ENCODE peak calls at places on chromosomes 13 and 19, in nine cellular contexts. One of them, this sample, is unnamed.

GRCh38 chr13:51066091-51066831 is 44.8 kb downstream of the C13orf42 start:
- DNase-seq in dorsolateral prefrontal cortex: no peak
- DNase-seq in brain microvascular endothelial cell: peak
- DNase-seq in lower leg skin: no peak
- DNase-seq in A549: no peak
- DNase-seq in breast epithelium: no peak
- DNase-seq in colonic mucosa: no peak
- DNase-seq in transverse colon: no peak
- DNase-seq in psoas muscle: no peak
- DNase-seq in this sample: peak

GRCh38 chr19:57105976-57106610 is 13.7 kb upstream of the USP29 start:
- DNase-seq in dorsolateral prefrontal cortex: no peak
- DNase-seq in brain microvascular endothelial cell: no peak
- DNase-seq in lower leg skin: peak
- DNase-seq in A549: no peak
- DNase-seq in breast epithelium: no peak
- DNase-seq in colonic mucosa: no peak
- DNase-seq in transverse colon: no peak
- DNase-seq in psoas muscle: no peak
- DNase-seq in this sample: no peak

GRCh38 chr13:23956106-23956505 is 58.8 kb upstream of the C1QTNF9B start:
- DNase-seq in dorsolateral prefrontal cortex: no peak
- DNase-seq in brain microvascular endothelial cell: peak
- DNase-seq in lower leg skin: no peak
- DNase-seq in A549: no peak
- DNase-seq in breast epithelium: no peak
- DNase-seq in colonic mucosa: peak
- DNase-seq in transverse colon: peak
- DNase-seq in psoas muscle: no peak
- DNase-seq in this sample: peak

GRCh38 chr13:39810091-39810877 is 154.8 kb downstream of the COG6 start:
- DNase-seq in dorsolateral prefrontal cortex: no peak
- DNase-seq in brain microvascular endothelial cell: no peak
- DNase-seq in lower leg skin: no peak
- DNase-seq in A549: no peak
- DNase-seq in breast epithelium: no peak
- DNase-seq in colonic mucosa: no peak
- DNase-seq in transverse colon: no peak
- DNase-seq in psoas muscle: no peak
- DNase-seq in this sample: no peak

GRCh38 chr13:99321709-99322108 is 14.5 kb upstream of the GPR183 start:
- DNase-seq in dorsolateral prefrontal cortex: no peak
- DNase-seq in brain microvascular endothelial cell: no peak
- DNase-seq in lower leg skin: no peak
- DNase-seq in A549: no peak
- DNase-seq in breast epithelium: no peak
- DNase-seq in colonic mucosa: no peak
- DNase-seq in transverse colon: no peak
- DNase-seq in psoas muscle: no peak
- DNase-seq in this sample: no peak

GRCh38 chr13:53142301-53142700 is 113.7 kb downstream of the OLFM4 start:
- DNase-seq in dorsolateral prefrontal cortex: no peak
- DNase-seq in brain microvascular endothelial cell: no peak
- DNase-seq in lower leg skin: no peak
- DNase-seq in A549: no peak
- DNase-seq in breast epithelium: no peak
- DNase-seq in colonic mucosa: no peak
- DNase-seq in transverse colon: no peak
- DNase-seq in psoas muscle: no peak
- DNase-seq in this sample: no peak

GRCh38 chr13:48156466-48156865 is 61.6 kb upstream of the MED4 start:
- DNase-seq in dorsolateral prefrontal cortex: no peak
- DNase-seq in brain microvascular endothelial cell: no peak
- DNase-seq in lower leg skin: no peak
- DNase-seq in A549: no peak
- DNase-seq in breast epithelium: no peak
- DNase-seq in colonic mucosa: peak
- DNase-seq in transverse colon: peak
- DNase-seq in psoas muscle: no peak
- DNase-seq in this sample: no peak

GRCh38 chr13:103466761-103467160 is 400.5 kb upstream of the SLC10A2 start:
- DNase-seq in dorsolateral prefrontal cortex: no peak
- DNase-seq in brain microvascular endothelial cell: no peak
- DNase-seq in lower leg skin: no peak
- DNase-seq in A549: no peak
- DNase-seq in breast epithelium: no peak
- DNase-seq in colonic mucosa: no peak
- DNase-seq in transverse colon: no peak
- DNase-seq in psoas muscle: no peak
- DNase-seq in this sample: no peak

GRCh38 chr19:3868770-3869456 is at the start of gene ZFR2:
- DNase-seq in dorsolateral prefrontal cortex: no peak
- DNase-seq in brain microvascular endothelial cell: no peak
- DNase-seq in lower leg skin: no peak
- DNase-seq in A549: no peak
- DNase-seq in breast epithelium: no peak
- DNase-seq in colonic mucosa: no peak
- DNase-seq in transverse colon: no peak
- DNase-seq in psoas muscle: no peak
- DNase-seq in this sample: no peak

GRCh38 chr13:56352356-56352755 is 788.4 kb upstream of the PRR20A start:
- DNase-seq in dorsolateral prefrontal cortex: no peak
- DNase-seq in brain microvascular endothelial cell: no peak
- DNase-seq in lower leg skin: no peak
- DNase-seq in A549: no peak
- DNase-seq in breast epithelium: no peak
- DNase-seq in colonic mucosa: no peak
- DNase-seq in transverse colon: no peak
- DNase-seq in psoas muscle: no peak
- DNase-seq in this sample: no peak

GRCh38 chr19:6378036-6378435 is 2.3 kb upstream of the PSPN start:
- DNase-seq in dorsolateral prefrontal cortex: no peak
- DNase-seq in brain microvascular endothelial cell: no peak
- DNase-seq in lower leg skin: no peak
- DNase-seq in A549: no peak
- DNase-seq in breast epithelium: no peak
- DNase-seq in colonic mucosa: no peak
- DNase-seq in transverse colon: no peak
- DNase-seq in psoas muscle: no peak
- DNase-seq in this sample: peak

DNA sequence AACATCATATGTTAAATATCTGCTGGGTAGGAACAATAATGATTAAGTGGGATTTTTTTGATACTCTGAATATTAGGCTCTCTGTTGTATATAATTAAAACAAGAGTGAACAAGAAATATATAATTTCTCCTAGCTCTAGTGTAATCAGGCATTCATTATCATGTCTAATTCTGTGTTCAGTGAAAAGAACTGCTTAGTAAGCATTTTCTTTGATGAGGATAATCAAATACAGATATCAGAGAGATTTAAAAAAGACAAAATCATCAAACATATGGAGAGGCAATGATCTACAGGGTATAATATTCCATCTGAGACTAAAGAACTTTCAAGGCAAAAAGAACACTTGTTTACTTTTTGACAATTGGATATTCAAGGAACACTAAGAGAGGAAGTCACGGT is 241.1 kb downstream of the DNAJC15 start:
- DNase-seq in dorsolateral prefrontal cortex: no peak
- DNase-seq in brain microvascular endothelial cell: no peak
- DNase-seq in lower leg skin: no peak
- DNase-seq in A549: no peak
- DNase-seq in breast epithelium: no peak
- DNase-seq in colonic mucosa: no peak
- DNase-seq in transverse colon: no peak
- DNase-seq in psoas muscle: no peak
- DNase-seq in this sample: no peak
- TF ChIP-seq CTCF in dorsolateral prefrontal cortex: no peak
- TF ChIP-seq CTCF in brain microvascular endothelial cell: no peak
- TF ChIP-seq CTCF in lower leg skin: no peak
- TF ChIP-seq CTCF in A549: no peak
- TF ChIP-seq CTCF in breast epithelium: no peak
- TF ChIP-seq CTCF in colonic mucosa: no peak
- TF ChIP-seq CTCF in transverse colon: no peak
- TF ChIP-seq CTCF in psoas muscle: no peak
- TF ChIP-seq CTCF in this sample: no peak

DNA sequence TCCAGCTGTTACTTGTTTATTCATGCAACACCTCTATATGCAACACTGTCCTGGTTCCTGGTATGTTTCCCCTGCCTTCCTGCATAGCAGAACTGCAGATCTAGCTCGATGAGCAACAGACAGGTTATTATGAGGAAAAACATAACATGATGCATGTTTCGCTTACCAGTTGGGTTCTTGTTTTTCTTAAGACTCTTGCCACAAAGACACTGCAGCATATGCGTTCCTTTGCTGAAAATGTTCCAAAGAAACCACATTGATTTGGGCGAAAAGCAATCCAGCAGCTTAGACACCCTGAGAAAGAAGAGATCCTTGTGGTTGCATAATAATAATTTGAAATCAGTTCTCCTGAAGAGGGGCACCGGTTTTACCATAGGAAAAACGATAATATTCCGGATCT is 543 bp downstream of the FGF14 start:
- DNase-seq in dorsolateral prefrontal cortex: no peak
- DNase-seq in brain microvascular endothelial cell: no peak
- DNase-seq in lower leg skin: no peak
- DNase-seq in A549: no peak
- DNase-seq in breast epithelium: no peak
- DNase-seq in colonic mucosa: no peak
- DNase-seq in transverse colon: no peak
- DNase-seq in psoas muscle: no peak
- DNase-seq in this sample: no peak
- H3K4me3 ChIP-seq in dorsolateral prefrontal cortex: peak
- H3K4me3 ChIP-seq in brain microvascular endothelial cell: peak
- H3K4me3 ChIP-seq in lower leg skin: no peak
- H3K4me3 ChIP-seq in A549: peak
- H3K4me3 ChIP-seq in breast epithelium: peak
- H3K4me3 ChIP-seq in colonic mucosa: peak
- H3K4me3 ChIP-seq in transverse colon: peak
- H3K4me3 ChIP-seq in psoas muscle: peak
- H3K4me3 ChIP-seq in this sample: no peak

GRCh38 chr19:30895946-30896345 is 453.3 kb downstream of the TSHZ3 start:
- DNase-seq in dorsolateral prefrontal cortex: no peak
- DNase-seq in brain microvascular endothelial cell: no peak
- DNase-seq in lower leg skin: no peak
- DNase-seq in A549: no peak
- DNase-seq in breast epithelium: no peak
- DNase-seq in colonic mucosa: no peak
- DNase-seq in transverse colon: no peak
- DNase-seq in psoas muscle: no peak
- DNase-seq in this sample: no peak
- TF ChIP-seq CTCF in dorsolateral prefrontal cortex: no peak
- TF ChIP-seq CTCF in brain microvascular endothelial cell: no peak
- TF ChIP-seq CTCF in lower leg skin: no peak
- TF ChIP-seq CTCF in A549: no peak
- TF ChIP-seq CTCF in breast epithelium: no peak
- TF ChIP-seq CTCF in colonic mucosa: no peak
- TF ChIP-seq CTCF in transverse colon: no peak
- TF ChIP-seq CTCF in psoas muscle: no peak
- TF ChIP-seq CTCF in this sample: no peak

GRCh38 chr19:18339703-18340102 is 695 bp upstream of the PGPEP1 start:
- DNase-seq in dorsolateral prefrontal cortex: no peak
- DNase-seq in brain microvascular endothelial cell: no peak
- DNase-seq in lower leg skin: no peak
- DNase-seq in A549: peak
- DNase-seq in breast epithelium: no peak
- DNase-seq in colonic mucosa: peak
- DNase-seq in transverse colon: no peak
- DNase-seq in psoas muscle: no peak
- DNase-seq in this sample: no peak
- H3K4me3 ChIP-seq in dorsolateral prefrontal cortex: peak
- H3K4me3 ChIP-seq in brain microvascular endothelial cell: no peak
- H3K4me3 ChIP-seq in lower leg skin: no peak
- H3K4me3 ChIP-seq in A549: peak
- H3K4me3 ChIP-seq in breast epithelium: peak
- H3K4me3 ChIP-seq in colonic mucosa: no peak
- H3K4me3 ChIP-seq in transverse colon: peak
- H3K4me3 ChIP-seq in psoas muscle: peak
- H3K4me3 ChIP-seq in this sample: no peak

GRCh38 chr19:29966594-29967249 is 24.7 kb downstream of the URI1 start:
- DNase-seq in dorsolateral prefrontal cortex: no peak
- DNase-seq in brain microvascular endothelial cell: no peak
- DNase-seq in lower leg skin: no peak
- DNase-seq in A549: no peak
- DNase-seq in breast epithelium: no peak
- DNase-seq in colonic mucosa: no peak
- DNase-seq in transverse colon: no peak
- DNase-seq in psoas muscle: no peak
- DNase-seq in this sample: peak
- TF ChIP-seq CTCF in dorsolateral prefrontal cortex: peak
- TF ChIP-seq CTCF in brain microvascular endothelial cell: no peak
- TF ChIP-seq CTCF in lower leg skin: no peak
- TF ChIP-seq CTCF in A549: peak
- TF ChIP-seq CTCF in breast epithelium: no peak
- TF ChIP-seq CTCF in colonic mucosa: no peak
- TF ChIP-seq CTCF in transverse colon: no peak
- TF ChIP-seq CTCF in psoas muscle: no peak
- TF ChIP-seq CTCF in this sample: peak

GRCh38 chr13:20232556-20233277 is 598 bp upstream of the GJB6 start:
- DNase-seq in dorsolateral prefrontal cortex: no peak
- DNase-seq in brain microvascular endothelial cell: no peak
- DNase-seq in lower leg skin: peak
- DNase-seq in A549: no peak
- DNase-seq in breast epithelium: no peak
- DNase-seq in colonic mucosa: no peak
- DNase-seq in transverse colon: no peak
- DNase-seq in psoas muscle: no peak
- DNase-seq in this sample: no peak
- H3K4me3 ChIP-seq in dorsolateral prefrontal cortex: peak
- H3K4me3 ChIP-seq in brain microvascular endothelial cell: no peak
- H3K4me3 ChIP-seq in lower leg skin: no peak
- H3K4me3 ChIP-seq in A549: peak
- H3K4me3 ChIP-seq in breast epithelium: peak
- H3K4me3 ChIP-seq in colonic mucosa: peak
- H3K4me3 ChIP-seq in transverse colon: peak
- H3K4me3 ChIP-seq in psoas muscle: no peak
- H3K4me3 ChIP-seq in this sample: no peak

DNA sequence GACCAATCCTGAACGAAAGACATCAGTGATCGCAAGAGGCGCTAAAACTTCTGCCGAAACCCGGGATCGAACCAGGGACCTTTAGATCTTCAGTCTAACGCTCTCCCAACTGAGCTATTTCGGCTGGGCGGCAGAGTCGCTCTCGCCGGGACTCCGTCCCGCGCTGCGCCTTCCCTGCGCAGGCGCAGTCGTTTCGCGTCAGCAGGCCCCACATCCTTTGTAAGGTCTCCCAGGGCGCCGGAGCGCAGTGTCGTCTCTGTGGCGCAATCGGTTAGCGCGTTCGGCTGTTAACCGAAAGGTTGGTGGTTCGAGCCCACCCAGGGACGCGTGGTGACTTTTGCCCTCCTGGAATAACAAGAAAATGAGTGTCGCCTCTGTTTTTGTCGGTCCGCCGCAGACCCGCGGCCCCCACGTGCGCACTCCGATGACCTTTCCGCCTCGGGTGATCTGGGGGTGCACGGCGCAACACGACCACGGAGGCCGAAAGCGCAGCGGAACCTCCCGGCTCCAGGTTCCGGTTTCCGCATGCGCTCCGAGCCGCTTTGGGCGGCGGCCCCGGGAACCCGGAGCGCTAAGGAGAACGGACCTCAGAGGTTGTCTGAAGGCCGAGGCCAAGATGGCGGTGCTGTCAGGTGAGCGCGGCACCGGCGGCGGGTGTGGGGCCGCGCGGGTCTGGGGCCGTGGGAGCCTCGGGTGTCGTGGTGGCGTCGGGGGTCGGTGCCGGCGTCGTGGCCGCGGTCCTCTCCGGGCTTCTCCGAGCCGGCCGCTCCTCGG is at the start of gene NDUFS7:
- DNase-seq in dorsolateral prefrontal cortex: peak
- DNase-seq in brain microvascular endothelial cell: peak
- DNase-seq in lower leg skin: peak
- DNase-seq in A549: peak
- DNase-seq in breast epithelium: peak
- DNase-seq in colonic mucosa: peak
- DNase-seq in transverse colon: peak
- DNase-seq in psoas muscle: peak
- DNase-seq in this sample: peak
- TF ChIP-seq CTCF in dorsolateral prefrontal cortex: no peak
- TF ChIP-seq CTCF in brain microvascular endothelial cell: peak
- TF ChIP-seq CTCF in lower leg skin: no peak
- TF ChIP-seq CTCF in A549: peak
- TF ChIP-seq CTCF in breast epithelium: peak
- TF ChIP-seq CTCF in colonic mucosa: no peak
- TF ChIP-seq CTCF in transverse colon: peak
- TF ChIP-seq CTCF in psoas muscle: no peak
- TF ChIP-seq CTCF in this sample: peak

This sample was measured in cardiac fibroblast.